ENCODE peak calls at places on chromosomes 12 and 14, in nine cellular contexts. Y is Peyer's patch, E is OCI-M1, Q is G401, P is GDM1, B is amniotic stem cell, W is HEK293T, R is suprapubic skin, M is A673. O is an unnamed sample.

GRCh38 chr14:55580401-55581010 is 499 bp downstream of the KTN1 start:
- DNase-seq in R (peak), Y (peak), P (peak), W (peak), E (peak), B (no peak), M (peak), Q (no peak), O (peak)

GRCh38 chr12:65822732-65823480 is 1.4 kb upstream of the HMGA2 start:
- DNase-seq in Y (no peak), B (no peak), Q (peak), W (peak), E (no peak), P (no peak), M (peak), R (no peak), O (peak)

GRCh38 chr12:131872154-131873046 is 22.0 kb upstream of the ULK1 start:
- DNase-seq in P (no peak), Y (no peak), M (no peak), Q (no peak), E (no peak), R (no peak), B (peak), W (peak), O (no peak)

GRCh38 chr12:106248177-106248848 is 493 bp upstream of the CKAP4 start:
- DNase-seq in M (peak), W (peak), R (peak), Q (peak), B (no peak), Y (peak), E (no peak), P (no peak), O (peak)

GRCh38 chr14:19920021-19920657 is at the start of gene OR4K5:
- DNase-seq in Q (no peak), W (no peak), R (no peak), B (no peak), E (peak), P (no peak), M (no peak), Y (no peak), O (no peak)

GRCh38 chr12:94384030-94384429 is 75.6 kb downstream of the CEP83 start:
- DNase-seq in P (no peak), R (no peak), E (no peak), Q (no peak), M (no peak), Y (no peak), B (no peak), W (no peak), O (no peak)

GRCh38 chr12:119486599-119487154 is 106.9 kb upstream of the TMEM233 start:
- DNase-seq in Q (no peak), Y (no peak), M (no peak), R (no peak), P (no peak), B (no peak), W (no peak), E (no peak), O (no peak)

GRCh38 chr12:113751513-113751912 is 214.6 kb downstream of the RBM19 start:
- DNase-seq in Q (no peak), E (no peak), W (no peak), R (no peak), B (no peak), Y (no peak), P (no peak), M (no peak), O (no peak)

GRCh38 chr14:73726025-73726961 is 12.1 kb upstream of the PNMA1 start:
- DNase-seq in M (no peak), E (no peak), W (no peak), P (no peak), B (no peak), Y (no peak), R (no peak), Q (no peak), O (no peak)

GRCh38 chr14:30608533-30609006 is 13.5 kb upstream of the SCFD1 start:
- DNase-seq in B (peak), Y (no peak), R (no peak), W (no peak), E (no peak), Q (no peak), P (no peak), M (peak), O (no peak)

GRCh38 chr12:25249951-25250738 is 584 bp downstream of the KRAS start:
- DNase-seq in W (peak), R (peak), P (peak), E (peak), Y (peak), M (peak), B (no peak), Q (peak), O (peak)

GRCh38 chr12:59695379-59695778 is 99.5 kb downstream of the SLC16A7 start:
- DNase-seq in P (no peak), B (no peak), W (no peak), E (no peak), Q (no peak), Y (no peak), R (no peak), M (no peak), O (no peak)

GRCh38 chr14:74531467-74531866 is 37.9 kb downstream of the ISCA2 start:
- DNase-seq in M (no peak), E (peak), B (no peak), Q (no peak), W (peak), P (no peak), R (no peak), Y (no peak), O (no peak)

GRCh38 chr12:4274960-4275868 is 1.7 kb downstream of the CCND2 start:
- DNase-seq in M (no peak), Q (no peak), R (no peak), P (no peak), B (no peak), E (peak), W (no peak), Y (no peak), O (peak)

GRCh38 chr14:60233891-60234290 is 15.1 kb upstream of the PPM1A start:
- DNase-seq in E (no peak), B (no peak), P (no peak), Y (no peak), M (no peak), Q (no peak), W (no peak), R (no peak), O (no peak)

GRCh38 chr14:80754696-80755095 is 186.8 kb downstream of the CEP128 start:
- DNase-seq in P (no peak), Q (no peak), W (no peak), Y (no peak), R (no peak), B (no peak), M (no peak), E (no peak), O (no peak)

GRCh38 chr14:104973215-104974145 is 4.7 kb downstream of the AHNAK2 start:
- DNase-seq in P (no peak), W (no peak), Y (no peak), R (peak), M (peak), B (peak), Q (no peak), E (no peak), O (no peak)

GRCh38 chr12:21026302-21026701 is 104.7 kb upstream of the SLCO1B1 start:
- DNase-seq in Y (no peak), R (no peak), P (no peak), E (no peak), M (no peak), W (no peak), B (no peak), Q (no peak), O (no peak)

GRCh38 chr12:68850390-68850789 is 42.4 kb downstream of the MDM2 start:
- DNase-seq in Y (no peak), M (no peak), R (no peak), E (no peak), Q (no peak), W (no peak), P (no peak), B (no peak), O (no peak)

GRCh38 chr12:53624453-53624852 is 1.7 kb downstream of the ATF7 start:
- DNase-seq in R (no peak), E (peak), Y (no peak), B (no peak), Q (peak), W (no peak), M (no peak), P (no peak), O (no peak)

GRCh38 chr12:49702676-49703228 is 4.5 kb downstream of the FMNL3 start:
- DNase-seq in P (no peak), Y (no peak), Q (peak), R (no peak), B (no peak), M (no peak), W (no peak), E (no peak), O (no peak)

GRCh38 chr12:48247181-48247966 is 44.3 kb upstream of the OR10AD1 start:
- DNase-seq in Q (no peak), M (no peak), P (no peak), B (no peak), W (no peak), Y (no peak), E (no peak), R (no peak), O (no peak)

GRCh38 chr12:94100990-94101901 is 47.1 kb upstream of the PLXNC1 start:
- DNase-seq in B (peak), Y (peak), M (peak), E (peak), R (peak), W (peak), Q (peak), P (peak), O (peak)

GRCh38 chr14:64193821-64194220 is 100.3 kb downstream of the ESR2 start:
- DNase-seq in Y (no peak), Q (no peak), P (no peak), R (no peak), W (no peak), M (no peak), E (no peak), B (no peak), O (no peak)

GRCh38 chr14:92459479-92460421 is 53.8 kb upstream of the RIN3 start:
- DNase-seq in Q (no peak), B (no peak), Y (no peak), M (no peak), P (no peak), E (no peak), R (no peak), W (no peak), O (peak)

GRCh38 chr12:48795550-48796455 is 6.9 kb upstream of the ADCY6 start:
- DNase-seq in R (no peak), Y (peak), M (peak), E (peak), Q (peak), P (peak), B (peak), W (peak), O (peak)

GRCh38 chr14:101969480-101969879 is 5.1 kb downstream of the DYNC1H1 start:
- DNase-seq in B (no peak), Y (no peak), E (no peak), W (no peak), R (no peak), P (no peak), M (no peak), Q (peak), O (no peak)

GRCh38 chr14:63175531-63175930 is 28.7 kb upstream of the RHOJ start:
- DNase-seq in P (no peak), M (no peak), R (no peak), W (no peak), Y (no peak), Q (no peak), B (no peak), E (no peak), O (no peak)

GRCh38 chr14:24095196-24096068 is 1.3 kb downstream of the PCK2 start:
- DNase-seq in W (peak), Q (peak), M (no peak), E (peak), R (no peak), Y (peak), P (peak), B (no peak), O (no peak)

GRCh38 chr14:98347686-98348085 is 924.3 kb downstream of the BCL11B start:
- DNase-seq in W (no peak), E (no peak), R (no peak), B (no peak), Q (no peak), P (no peak), Y (no peak), M (no peak), O (no peak)

GRCh38 chr12:116687888-116688287 is 50.0 kb downstream of the SPRING1 start:
- DNase-seq in P (peak), M (peak), W (peak), Y (no peak), R (no peak), B (no peak), Q (no peak), E (peak), O (no peak)

GRCh38 chr14:72830356-72830755 is 63.5 kb downstream of the DPF3 start:
- DNase-seq in E (no peak), Q (no peak), M (no peak), R (no peak), Y (no peak), W (no peak), P (no peak), B (no peak), O (no peak)

GRCh38 chr12:46470039-46470627 is 97.6 kb upstream of the SLC38A2 start:
- DNase-seq in M (no peak), R (no peak), W (no peak), B (no peak), P (peak), E (no peak), Q (no peak), Y (no peak), O (no peak)

GRCh38 chr12:78035913-78036658 is 205.4 kb downstream of the NAV3 start:
- DNase-seq in M (no peak), P (no peak), Y (no peak), B (no peak), Q (peak), E (no peak), R (no peak), W (peak), O (no peak)

GRCh38 chr12:81176796-81177195 is 98.9 kb downstream of the ACSS3 start:
- DNase-seq in P (no peak), Q (no peak), R (no peak), W (no peak), B (no peak), M (no peak), E (peak), Y (no peak), O (no peak)

GRCh38 chr14:87261621-87262020 is 731.4 kb downstream of the GALC start:
- DNase-seq in W (no peak), Y (no peak), E (no peak), B (no peak), Q (no peak), P (no peak), R (no peak), M (no peak), O (no peak)

GRCh38 chr12:47504775-47505446 is 200.9 kb downstream of the RPAP3 start:
- DNase-seq in E (peak), B (peak), Q (no peak), M (peak), R (no peak), Y (no peak), P (no peak), W (no peak), O (no peak)